ENCODE peak calls at places on chromosome 14, in five cellular contexts. One of them, this sample, is unnamed.

GRCh38 chr14:25358330-25358729 is 308.4 kb upstream of the STXBP6 start:
- DNase-seq in neural progenitor cell: no peak
- DNase-seq in AG04450: no peak
- DNase-seq in GM12865: no peak
- DNase-seq in epithelial cell of proximal tubule: no peak
- DNase-seq in this sample: no peak

GRCh38 chr14:95222870-95223398 is 65.6 kb upstream of the DICER1 start:
- DNase-seq in neural progenitor cell: no peak
- DNase-seq in AG04450: no peak
- DNase-seq in GM12865: no peak
- DNase-seq in epithelial cell of proximal tubule: no peak
- DNase-seq in this sample: peak

GRCh38 chr14:55416866-55417265 is 5.2 kb upstream of the ATG14 start:
- DNase-seq in neural progenitor cell: peak
- DNase-seq in AG04450: no peak
- DNase-seq in GM12865: peak
- DNase-seq in epithelial cell of proximal tubule: no peak
- DNase-seq in this sample: peak

GRCh38 chr14:72599579-72600470 is 294.1 kb downstream of the DPF3 start:
- DNase-seq in neural progenitor cell: peak
- DNase-seq in AG04450: no peak
- DNase-seq in GM12865: no peak
- DNase-seq in epithelial cell of proximal tubule: no peak
- DNase-seq in this sample: no peak

GRCh38 chr14:20343855-20344205 is 395 bp downstream of the PARP2 start:
- DNase-seq in neural progenitor cell: no peak
- DNase-seq in AG04450: no peak
- DNase-seq in GM12865: no peak
- DNase-seq in epithelial cell of proximal tubule: no peak
- DNase-seq in this sample: peak

GRCh38 chr14:55297611-55298323 is 26.5 kb downstream of the FBXO34 start:
- DNase-seq in neural progenitor cell: no peak
- DNase-seq in AG04450: no peak
- DNase-seq in GM12865: peak
- DNase-seq in epithelial cell of proximal tubule: no peak
- DNase-seq in this sample: peak

GRCh38 chr14:53306267-53306721 is 153.2 kb upstream of the DDHD1 start:
- DNase-seq in neural progenitor cell: peak
- DNase-seq in AG04450: peak
- DNase-seq in GM12865: peak
- DNase-seq in epithelial cell of proximal tubule: peak
- DNase-seq in this sample: peak

GRCh38 chr14:78018283-78018682 is 151.9 kb upstream of the NRXN3 start:
- DNase-seq in neural progenitor cell: no peak
- DNase-seq in AG04450: no peak
- DNase-seq in GM12865: no peak
- DNase-seq in epithelial cell of proximal tubule: no peak
- DNase-seq in this sample: no peak

GRCh38 chr14:65230287-65230728 is 128.0 kb upstream of the MAX start:
- DNase-seq in neural progenitor cell: no peak
- DNase-seq in AG04450: no peak
- DNase-seq in GM12865: no peak
- DNase-seq in epithelial cell of proximal tubule: no peak
- DNase-seq in this sample: no peak

GRCh38 chr14:38971258-38971921 is 131.6 kb downstream of the SEC23A start:
- DNase-seq in neural progenitor cell: no peak
- DNase-seq in AG04450: no peak
- DNase-seq in GM12865: no peak
- DNase-seq in epithelial cell of proximal tubule: no peak
- DNase-seq in this sample: no peak

GRCh38 chr14:94225460-94225989 is 51.4 kb downstream of the PPP4R4 start:
- DNase-seq in neural progenitor cell: no peak
- DNase-seq in AG04450: no peak
- DNase-seq in GM12865: no peak
- DNase-seq in epithelial cell of proximal tubule: no peak
- DNase-seq in this sample: no peak

GRCh38 chr14:74641581-74641980 is 29.5 kb upstream of the LTBP2 start:
- DNase-seq in neural progenitor cell: no peak
- DNase-seq in AG04450: no peak
- DNase-seq in GM12865: no peak
- DNase-seq in epithelial cell of proximal tubule: no peak
- DNase-seq in this sample: no peak

GRCh38 chr14:54908230-54908629 is 5.6 kb upstream of the GCH1 start:
- DNase-seq in neural progenitor cell: no peak
- DNase-seq in AG04450: no peak
- DNase-seq in GM12865: no peak
- DNase-seq in epithelial cell of proximal tubule: no peak
- DNase-seq in this sample: no peak

GRCh38 chr14:54643696-54644176 is 76.8 kb downstream of the SAMD4A start:
- DNase-seq in neural progenitor cell: peak
- DNase-seq in AG04450: no peak
- DNase-seq in GM12865: no peak
- DNase-seq in epithelial cell of proximal tubule: no peak
- DNase-seq in this sample: no peak

GRCh38 chr14:35509846-35510245 is 24.1 kb upstream of the INSM2 start:
- DNase-seq in neural progenitor cell: no peak
- DNase-seq in AG04450: no peak
- DNase-seq in GM12865: no peak
- DNase-seq in epithelial cell of proximal tubule: no peak
- DNase-seq in this sample: no peak

GRCh38 chr14:66610154-66610563 is 102.2 kb downstream of the GPHN start:
- DNase-seq in neural progenitor cell: peak
- DNase-seq in AG04450: no peak
- DNase-seq in GM12865: peak
- DNase-seq in epithelial cell of proximal tubule: no peak
- DNase-seq in this sample: peak

GRCh38 chr14:60250318-60251035 is 1.5 kb downstream of the PPM1A start:
- DNase-seq in neural progenitor cell: peak
- DNase-seq in AG04450: no peak
- DNase-seq in GM12865: no peak
- DNase-seq in epithelial cell of proximal tubule: peak
- DNase-seq in this sample: peak

GRCh38 chr14:81559385-81559784 is 25.7 kb upstream of the SEL1L start:
- DNase-seq in neural progenitor cell: no peak
- DNase-seq in AG04450: no peak
- DNase-seq in GM12865: no peak
- DNase-seq in epithelial cell of proximal tubule: no peak
- DNase-seq in this sample: no peak

GRCh38 chr14:71319646-71320045 is 412.4 kb downstream of the PCNX1 start:
- DNase-seq in neural progenitor cell: peak
- DNase-seq in AG04450: no peak
- DNase-seq in GM12865: peak
- DNase-seq in epithelial cell of proximal tubule: no peak
- DNase-seq in this sample: peak

GRCh38 chr14:33836203-33836894 is 114.5 kb downstream of the EGLN3 start:
- DNase-seq in neural progenitor cell: no peak
- DNase-seq in AG04450: no peak
- DNase-seq in GM12865: peak
- DNase-seq in epithelial cell of proximal tubule: no peak
- DNase-seq in this sample: peak

GRCh38 chr14:31842905-31843304 is 234.2 kb upstream of the ARHGAP5 start:
- DNase-seq in neural progenitor cell: no peak
- DNase-seq in AG04450: no peak
- DNase-seq in GM12865: no peak
- DNase-seq in epithelial cell of proximal tubule: no peak
- DNase-seq in this sample: peak

GRCh38 chr14:98231210-98231609 is 1040.8 kb downstream of the BCL11B start:
- DNase-seq in neural progenitor cell: no peak
- DNase-seq in AG04450: no peak
- DNase-seq in GM12865: no peak
- DNase-seq in epithelial cell of proximal tubule: no peak
- DNase-seq in this sample: no peak

GRCh38 chr14:98229676-98230366 is 1042.2 kb downstream of the BCL11B start:
- DNase-seq in neural progenitor cell: no peak
- DNase-seq in AG04450: no peak
- DNase-seq in GM12865: peak
- DNase-seq in epithelial cell of proximal tubule: no peak
- DNase-seq in this sample: no peak

GRCh38 chr14:98236314-98236713 is 1035.7 kb downstream of the BCL11B start:
- DNase-seq in neural progenitor cell: no peak
- DNase-seq in AG04450: no peak
- DNase-seq in GM12865: peak
- DNase-seq in epithelial cell of proximal tubule: no peak
- DNase-seq in this sample: no peak

GRCh38 chr14:98234208-98234607 is 1037.8 kb downstream of the BCL11B start:
- DNase-seq in neural progenitor cell: no peak
- DNase-seq in AG04450: no peak
- DNase-seq in GM12865: peak
- DNase-seq in epithelial cell of proximal tubule: no peak
- DNase-seq in this sample: peak

DNA sequence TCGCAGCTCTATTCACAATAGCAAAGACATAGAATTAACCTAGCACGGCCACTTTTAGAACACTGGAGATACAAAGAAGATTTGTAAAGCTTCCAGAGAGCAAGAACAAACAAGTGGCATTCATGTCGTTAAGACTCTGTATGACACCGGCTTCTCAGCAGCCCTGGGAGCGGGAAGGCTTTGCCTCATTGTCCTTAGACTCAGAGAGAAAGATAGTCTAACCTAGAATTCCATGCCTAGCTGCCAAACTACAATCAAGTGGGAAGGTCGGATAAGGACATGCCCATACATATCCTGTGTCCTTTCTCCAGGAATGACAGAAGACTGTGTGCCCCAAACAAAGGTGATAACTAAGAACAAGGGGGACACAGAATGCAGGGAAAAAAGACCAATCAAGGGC is 1038.3 kb downstream of the BCL11B start:
- DNase-seq in neural progenitor cell: peak
- DNase-seq in AG04450: no peak
- DNase-seq in GM12865: no peak
- DNase-seq in epithelial cell of proximal tubule: no peak
- DNase-seq in this sample: peak
- H3K4me3 ChIP-seq in neural progenitor cell: no peak
- H3K4me3 ChIP-seq in AG04450: no peak
- H3K4me3 ChIP-seq in GM12865: no peak
- H3K4me3 ChIP-seq in epithelial cell of proximal tubule: no peak
- H3K4me3 ChIP-seq in this sample: no peak

GRCh38 chr14:29822430-29822709 is 105.3 kb downstream of the PRKD1 start:
- DNase-seq in neural progenitor cell: no peak
- DNase-seq in AG04450: no peak
- DNase-seq in GM12865: no peak
- DNase-seq in epithelial cell of proximal tubule: no peak
- DNase-seq in this sample: no peak
- H3K4me3 ChIP-seq in neural progenitor cell: no peak
- H3K4me3 ChIP-seq in AG04450: no peak
- H3K4me3 ChIP-seq in GM12865: no peak
- H3K4me3 ChIP-seq in epithelial cell of proximal tubule: no peak
- H3K4me3 ChIP-seq in this sample: no peak

DNA sequence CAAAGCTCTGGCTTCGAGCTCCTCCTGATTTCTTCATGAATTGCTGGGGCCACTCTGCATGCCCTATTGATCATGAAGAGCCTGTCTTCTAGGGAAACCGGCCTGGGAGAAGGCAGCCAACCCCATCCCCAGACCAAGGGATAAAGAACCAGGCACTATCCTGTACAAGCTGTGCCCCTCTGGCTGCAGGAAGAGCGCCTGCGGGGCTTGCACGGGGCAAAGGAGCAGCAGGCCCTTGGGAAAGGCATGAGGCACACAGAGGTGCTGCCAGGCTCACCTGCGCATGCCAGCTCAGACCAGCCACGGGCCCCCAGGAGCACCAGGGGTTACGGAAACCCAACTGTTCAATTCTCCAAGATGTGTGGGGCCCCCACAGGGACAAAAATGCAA is 2.1 kb downstream of the ITPK1 start:
- DNase-seq in neural progenitor cell: peak
- DNase-seq in AG04450: no peak
- DNase-seq in GM12865: no peak
- DNase-seq in epithelial cell of proximal tubule: no peak
- DNase-seq in this sample: no peak
- H3K4me3 ChIP-seq in neural progenitor cell: peak
- H3K4me3 ChIP-seq in AG04450: peak
- H3K4me3 ChIP-seq in GM12865: peak
- H3K4me3 ChIP-seq in epithelial cell of proximal tubule: peak
- H3K4me3 ChIP-seq in this sample: peak

DNA sequence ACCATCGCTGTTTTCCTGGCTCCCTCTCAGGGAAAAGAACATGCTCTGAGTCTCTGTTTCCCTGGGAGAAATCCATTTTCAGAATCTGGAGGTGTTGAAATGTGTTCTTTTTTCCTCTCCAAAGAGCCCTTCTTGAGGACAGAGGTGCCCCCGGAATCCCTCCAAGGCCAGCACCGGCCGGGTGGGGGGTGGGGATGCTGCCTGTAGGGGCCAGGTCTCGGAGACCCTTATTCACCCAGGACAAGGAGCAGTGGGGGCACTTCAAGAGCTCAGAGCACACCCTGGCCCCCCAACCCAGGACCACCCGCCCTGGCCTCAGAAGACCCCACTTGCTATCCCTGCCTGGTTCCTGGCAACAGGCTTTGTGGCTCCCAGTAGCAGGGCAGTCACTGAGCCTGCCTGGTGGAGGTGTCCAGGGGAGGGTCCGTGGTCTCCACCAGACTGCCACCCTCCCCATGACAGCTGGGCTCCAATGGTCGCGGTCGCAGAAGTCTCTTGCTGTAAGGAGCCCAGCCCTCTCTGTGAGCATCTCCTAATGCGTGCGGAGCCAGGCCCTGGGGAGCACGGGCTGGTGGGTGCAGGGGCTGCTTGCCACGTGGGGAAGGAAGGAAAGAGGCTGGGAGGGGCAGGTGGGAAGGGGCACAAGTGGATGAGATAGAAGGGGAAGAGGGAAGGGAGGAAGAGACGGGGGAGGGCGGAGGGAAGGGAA is 13.2 kb upstream of the DIO3 start:
- DNase-seq in neural progenitor cell: no peak
- DNase-seq in AG04450: no peak
- DNase-seq in GM12865: no peak
- DNase-seq in epithelial cell of proximal tubule: no peak
- DNase-seq in this sample: no peak
- H3K4me3 ChIP-seq in neural progenitor cell: no peak
- H3K4me3 ChIP-seq in AG04450: no peak
- H3K4me3 ChIP-seq in GM12865: no peak
- H3K4me3 ChIP-seq in epithelial cell of proximal tubule: no peak
- H3K4me3 ChIP-seq in this sample: no peak

DNA sequence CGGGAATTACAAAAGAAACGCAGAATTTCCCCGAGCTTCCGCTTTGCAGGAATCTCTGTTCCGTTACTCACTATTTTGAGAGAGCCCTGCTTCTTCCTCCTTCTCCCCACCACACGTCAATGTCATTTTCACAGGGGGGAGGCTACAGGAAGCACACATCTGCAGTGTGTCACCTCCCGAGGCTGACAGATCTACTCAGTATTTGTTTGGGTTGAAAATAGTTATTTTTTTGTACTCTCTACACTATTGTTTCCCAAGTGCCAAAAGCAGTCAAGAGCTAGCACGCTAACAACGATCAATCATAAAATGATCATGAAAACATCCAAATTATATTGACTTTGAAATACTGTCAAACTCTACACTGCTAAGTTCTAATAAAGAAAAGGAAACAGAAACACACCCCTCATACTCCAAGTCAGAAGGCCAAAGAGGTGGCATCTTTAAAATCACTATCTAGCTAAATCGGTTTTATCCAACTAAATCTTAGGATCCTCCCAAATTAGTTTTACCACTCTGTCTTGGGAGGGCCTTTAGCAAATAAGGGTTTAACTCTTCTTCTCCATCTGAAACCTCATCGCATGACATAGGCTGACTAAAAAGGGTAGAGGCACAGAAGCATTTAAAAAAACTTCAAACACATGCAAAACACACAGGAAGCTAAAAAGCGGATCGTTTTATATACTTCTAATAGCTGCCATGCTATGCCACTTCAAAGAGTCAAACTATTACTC is 51.8 kb downstream of the FOXN3 start:
- DNase-seq in neural progenitor cell: no peak
- DNase-seq in AG04450: no peak
- DNase-seq in GM12865: peak
- DNase-seq in epithelial cell of proximal tubule: no peak
- DNase-seq in this sample: no peak
- H3K4me3 ChIP-seq in neural progenitor cell: no peak
- H3K4me3 ChIP-seq in AG04450: no peak
- H3K4me3 ChIP-seq in GM12865: peak
- H3K4me3 ChIP-seq in epithelial cell of proximal tubule: no peak
- H3K4me3 ChIP-seq in this sample: no peak